ENCODE peak calls at places on chromosomes 16 and 17, in five cellular contexts. D is neural progenitor cell; G is tibial nerve; E is left ventricle myocardium inferior; Q is CD8-positive, alpha-beta T cell. X is an unnamed sample. For H3K9me3, the result is how much of the 10 kb centered on the place peaks cover.

GRCh38 chr16:50862818-50863672 is 121.2 kb downstream of the CYLD start:
- DNase-seq in D (no peak), G (no peak), Q (no peak), E (no peak), X (no peak)

GRCh38 chr16:65660390-65660789 is 538.5 kb upstream of the CDH11 start:
- DNase-seq in E (no peak), Q (no peak), D (no peak), G (no peak), X (no peak)

GRCh38 chr16:24253192-24253591 is 2.9 kb upstream of the CACNG3 start:
- DNase-seq in G (no peak), D (peak), Q (peak), E (no peak), X (peak)

GRCh38 chr16:60811051-60811608 is 1225.1 kb downstream of the CDH8 start:
- DNase-seq in D (no peak), Q (no peak), G (no peak), E (no peak), X (no peak)

GRCh38 chr17:8123695-8124349 is at the start of gene HES7:
- DNase-seq in D (peak), G (no peak), E (no peak), Q (no peak), X (no peak)

GRCh38 chr17:3528604-3529511 is 28.8 kb downstream of the TRPV3 start:
- DNase-seq in Q (no peak), G (no peak), E (no peak), D (peak), X (no peak)

GRCh38 chr16:78184554-78185183 is 85.2 kb downstream of the WWOX start:
- DNase-seq in D (no peak), G (no peak), Q (no peak), E (no peak), X (no peak)

GRCh38 chr16:85969159-85969558 is 70.2 kb downstream of the IRF8 start:
- DNase-seq in G (no peak), D (no peak), Q (no peak), E (no peak), X (no peak)

GRCh38 chr16:47229053-47229640 is 85.4 kb upstream of the NETO2 start:
- DNase-seq in Q (no peak), G (no peak), E (no peak), D (no peak), X (no peak)

GRCh38 chr16:57863434-57864160 is 61.3 kb upstream of the KIFC3 start:
- DNase-seq in Q (no peak), D (peak), E (peak), G (peak), X (no peak)

GRCh38 chr16:82630688-82631087 is 3.9 kb downstream of the CDH13 start:
- DNase-seq in Q (no peak), G (no peak), E (no peak), D (no peak), X (no peak)

GRCh38 chr17:42039794-42040763 is 10.3 kb downstream of the C17orf113 start:
- DNase-seq in D (no peak), G (no peak), Q (no peak), E (no peak), X (no peak)

GRCh38 chr16:23229714-23230113 is 47.2 kb downstream of the SCNN1G start:
- DNase-seq in E (no peak), D (no peak), G (no peak), Q (no peak), X (no peak)

GRCh38 chr17:48314716-48315115 is 115.3 kb downstream of the SKAP1 start:
- DNase-seq in Q (no peak), D (no peak), E (no peak), G (no peak), X (no peak)

GRCh38 chr17:76086384-76086783 is 7.4 kb downstream of the ZACN start:
- DNase-seq in Q (no peak), G (no peak), E (no peak), D (no peak), X (no peak)

GRCh38 chr17:42354956-42355843 is 33.0 kb downstream of the STAT3 start:
- DNase-seq in Q (no peak), D (no peak), E (no peak), G (no peak), X (no peak)

GRCh38 chr17:29757788-29758187 is 135.1 kb upstream of the CORO6 start:
- DNase-seq in D (no peak), E (no peak), Q (no peak), G (no peak), X (no peak)

GRCh38 chr16:74168445-74168844 is 128.2 kb upstream of the PSMD7 start:
- DNase-seq in D (no peak), G (no peak), Q (no peak), E (no peak), X (no peak)

GRCh38 chr16:72474511-72475123 is 302.7 kb upstream of the PMFBP1 start:
- DNase-seq in E (no peak), D (no peak), G (no peak), Q (no peak), X (no peak)

GRCh38 chr16:10519929-10520868 is 60.2 kb downstream of the EMP2 start:
- DNase-seq in D (no peak), E (no peak), Q (no peak), G (no peak), X (no peak)

GRCh38 chr17:83180264-83180995 is 101.0 kb downstream of the METRNL start:
- DNase-seq in D (no peak), Q (no peak), G (peak), E (no peak), X (no peak)

GRCh38 chr17:64774888-64775600 is 112.9 kb upstream of the SMURF2 start:
- DNase-seq in D (no peak), G (no peak), Q (no peak), E (no peak), X (no peak)

DNA sequence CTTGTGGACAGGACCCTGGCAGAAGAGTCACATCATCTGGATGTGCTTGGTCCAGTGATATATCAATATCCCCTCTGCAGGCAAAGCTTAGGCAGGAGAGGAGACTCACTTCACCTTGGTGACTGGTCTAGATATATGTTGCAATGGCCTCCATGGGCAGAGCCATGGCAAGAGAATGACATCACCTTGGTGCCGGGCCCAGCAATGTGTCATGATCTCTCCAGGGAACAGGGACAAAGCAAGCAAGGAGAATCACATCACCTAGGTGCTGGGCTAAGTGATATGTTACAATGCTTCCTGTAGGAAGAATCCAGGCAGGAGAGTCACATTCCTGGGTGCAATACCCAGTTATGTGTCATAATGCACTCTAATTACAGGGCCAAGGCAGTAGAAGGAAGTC is 2106.2 kb downstream of the TP53TG3F start:
- DNase-seq in Q (no peak), G (no peak), E (no peak), D (no peak), X (no peak)
- H3K9me3 ChIP-seq in Q (under half), G (under half), E (under half), D (under half), X (under half)

GRCh38 chr16:2032285-2033056 is 5.8 kb downstream of the NHERF2 start:
- DNase-seq in Q (no peak), E (peak), D (no peak), G (no peak), X (no peak)
- H3K27ac ChIP-seq in Q (no peak), E (peak), D (no peak), G (peak), X (no peak)

GRCh38 chr17:73145641-73146040 is 19.2 kb upstream of the SSTR2 start:
- DNase-seq in D (no peak), E (no peak), Q (no peak), G (no peak), X (no peak)
- H3K9me3 ChIP-seq in D (under half), E (under half), Q (under half), G (under half), X (under half)

GRCh38 chr16:64629622-64630021 is 492.2 kb downstream of the CDH11 start:
- DNase-seq in E (no peak), Q (no peak), G (no peak), D (no peak), X (no peak)
- H3K27ac ChIP-seq in E (no peak), Q (no peak), G (no peak), D (no peak), X (no peak)

GRCh38 chr17:57283203-57283971 is 27.1 kb downstream of the MSI2 start:
- DNase-seq in Q (no peak), E (no peak), G (no peak), D (peak), X (no peak)

GRCh38 chr17:57284583-57284982 is 28.3 kb downstream of the MSI2 start:
- DNase-seq in E (no peak), G (no peak), Q (no peak), D (no peak), X (peak)

GRCh38 chr17:57286372-57287105 is 30.2 kb downstream of the MSI2 start:
- DNase-seq in Q (no peak), E (no peak), D (peak), G (no peak), X (no peak)

GRCh38 chr17:57284984-57285646 is 28.8 kb downstream of the MSI2 start:
- DNase-seq in Q (no peak), E (no peak), D (peak), G (no peak), X (no peak)

DNA sequence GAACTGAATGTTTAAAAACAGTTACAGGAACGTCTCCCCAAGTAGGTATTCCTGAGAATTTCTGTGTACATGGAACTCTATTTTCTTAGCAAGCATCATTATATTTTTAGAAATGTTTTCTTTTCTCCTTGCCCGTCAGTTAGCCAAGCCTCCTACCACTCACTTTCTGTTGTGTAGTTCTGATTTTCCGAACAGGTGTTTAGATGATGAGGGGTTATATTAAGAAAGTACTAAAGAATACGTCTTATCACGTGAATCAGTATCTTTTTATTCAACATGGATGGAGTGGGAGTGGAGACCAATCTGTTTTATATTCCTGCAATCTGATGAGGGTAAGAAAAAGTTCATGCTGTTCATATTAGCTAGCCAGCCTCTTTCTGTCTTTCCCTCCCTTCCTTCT is 29.4 kb downstream of the MSI2 start:
- DNase-seq in G (no peak), Q (no peak), E (no peak), D (no peak), X (no peak)
- H3K9me3 ChIP-seq in G (under half), Q (under half), E (under half), D (under half), X (under half)

GRCh38 chr17:50642071-50642721 is 7.5 kb downstream of the ABCC3 start:
- DNase-seq in E (no peak), G (no peak), D (no peak), Q (no peak), X (no peak)
- H3K27ac ChIP-seq in E (no peak), G (no peak), D (no peak), Q (no peak), X (no peak)

GRCh38 chr16:5378531-5378930 is 280.9 kb upstream of the EEF2KMT start:
- DNase-seq in Q (no peak), E (no peak), D (no peak), G (no peak), X (no peak)
- H3K9me3 ChIP-seq in Q (under half), E (under half), D (under half), G (under half), X (under half)

DNA sequence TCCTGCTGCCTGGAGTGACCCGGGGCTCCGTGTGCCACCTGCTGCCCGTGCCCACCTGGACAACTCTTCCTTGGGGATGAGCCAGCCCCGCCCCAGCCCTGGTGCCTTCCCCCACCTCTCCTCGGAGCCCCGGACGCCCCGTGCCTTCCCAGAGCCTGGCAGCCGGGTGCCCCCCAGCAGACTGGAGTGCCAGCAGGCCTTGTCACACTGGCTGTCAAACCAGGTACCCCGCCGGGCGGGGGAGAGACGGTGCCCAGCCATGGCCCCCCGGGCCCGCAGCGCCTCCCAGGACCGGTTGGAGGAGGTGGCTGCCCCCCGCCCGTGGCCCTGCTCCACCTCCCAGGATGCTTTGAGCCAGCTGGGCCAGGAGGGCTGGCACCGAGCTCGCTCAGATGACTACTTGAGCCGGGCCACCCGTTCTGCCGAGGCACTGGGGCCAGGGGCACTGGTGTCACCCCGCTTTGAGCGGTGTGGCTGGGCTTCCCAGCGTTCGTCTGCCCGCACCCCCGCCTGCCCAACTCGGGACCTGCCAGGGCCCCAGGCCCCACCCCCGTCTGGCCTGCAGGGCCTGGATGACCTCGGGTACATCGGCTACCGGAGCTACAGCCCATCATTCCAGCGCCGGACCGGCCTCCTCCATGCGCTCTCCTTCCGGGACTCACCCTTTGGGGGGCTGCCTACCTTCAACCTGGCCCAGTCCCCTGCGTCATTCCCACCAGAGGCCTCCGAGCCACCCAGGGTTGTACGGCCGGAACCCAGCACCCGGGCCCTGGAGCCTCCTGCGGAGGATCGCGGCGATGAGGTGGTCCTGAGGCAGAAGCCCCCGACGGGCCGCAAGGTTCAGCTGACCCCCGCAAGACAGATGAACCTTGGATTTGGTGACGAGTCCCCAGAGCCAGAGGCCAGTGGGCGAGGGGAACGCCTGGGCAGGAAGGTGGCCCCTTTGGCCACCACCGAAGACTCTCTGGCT is 38.4 kb downstream of the ARHGAP23 start:
- DNase-seq in G (no peak), D (no peak), Q (no peak), E (peak), X (no peak)
- H3K27ac ChIP-seq in G (peak), D (no peak), Q (no peak), E (peak), X (no peak)

DNA sequence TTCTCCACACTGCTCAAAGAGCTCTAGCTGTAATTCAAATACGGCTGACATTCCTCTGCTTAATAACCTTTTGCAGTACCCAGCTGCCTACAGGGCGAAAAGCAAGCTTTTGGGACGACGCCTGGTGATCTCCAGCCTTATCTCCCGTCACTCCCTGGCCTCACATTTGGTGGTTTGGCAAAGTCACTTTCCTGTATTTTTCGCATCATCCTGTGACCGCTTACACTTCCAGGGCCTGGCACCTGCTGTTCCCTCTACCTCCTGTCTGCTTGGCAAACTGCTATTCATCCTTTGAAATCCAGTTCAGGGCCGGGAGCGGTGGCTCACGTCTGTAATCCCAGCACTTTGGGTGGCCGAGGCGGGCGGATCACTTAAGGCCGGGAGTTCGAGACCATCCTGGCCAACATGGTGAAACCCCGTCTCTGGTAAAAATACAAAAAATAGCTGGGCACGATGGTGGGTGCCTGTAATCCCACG is 2.7 kb upstream of the BHLHA9 start:
- DNase-seq in G (no peak), Q (no peak), E (no peak), D (peak), X (no peak)
- H3K9me3 ChIP-seq in G (under half), Q (under half), E (under half), D (under half), X (under half)

GRCh38 chr17:77095461-77095860 is 45.3 kb upstream of the SEC14L1 start:
- DNase-seq in D (no peak), E (no peak), G (no peak), Q (no peak), X (no peak)
- H3K27ac ChIP-seq in D (no peak), E (peak), G (peak), Q (no peak), X (no peak)